ENCODE peak calls at places on chromosomes 13 and 19, in eight cellular contexts. L is uterus; Q is Caco-2; V is cardiac muscle cell; Y is pancreas; G is tibial nerve; S is hepatocyte; A is effector memory CD4-positive, alpha-beta T cell. D is an unnamed sample. For H3K4me1, the result is how much of the 10 kb centered on the place peaks cover.

GRCh38 chr13:40635315-40635995 is 31.0 kb downstream of the FOXO1 start:
- DNase-seq in L (no peak), Q (no peak), V (no peak), Y (no peak), G (no peak), S (no peak), A (no peak), D (no peak)

GRCh38 chr13:51724721-51725120 is 79.2 kb downstream of the DHRS12 start:
- DNase-seq in L (no peak), Q (no peak), V (no peak), Y (no peak), G (no peak), S (no peak), A (no peak), D (no peak)

GRCh38 chr19:49949735-49950589 is 11.0 kb downstream of the SIGLEC11 start:
- DNase-seq in L (no peak), Q (no peak), V (no peak), Y (no peak), G (no peak), S (no peak), A (no peak), D (no peak)

GRCh38 chr19:48419158-48419920 is 25.9 kb downstream of the GRIN2D start:
- DNase-seq in L (peak), Q (peak), V (peak), Y (peak), G (no peak), S (no peak), A (peak), D (no peak)

GRCh38 chr13:90197722-90198121 is 1149.8 kb upstream of the MIR17HG start:
- DNase-seq in L (no peak), Q (no peak), V (no peak), Y (no peak), G (no peak), S (no peak), A (no peak), D (no peak)

GRCh38 chr19:14443632-14444216 is 10.6 kb downstream of the PKN1 start:
- DNase-seq in L (no peak), Q (no peak), V (no peak), Y (no peak), G (no peak), S (no peak), A (no peak), D (no peak)

GRCh38 chr19:16185925-16186234 is 670 bp downstream of the FAM32A start:
- DNase-seq in L (no peak), Q (peak), V (peak), Y (no peak), G (peak), S (no peak), A (no peak), D (no peak)

GRCh38 chr13:108807841-108808240 is 178.4 kb downstream of the MYO16 start:
- DNase-seq in L (no peak), Q (no peak), V (no peak), Y (no peak), G (no peak), S (no peak), A (no peak), D (no peak)

GRCh38 chr13:44243198-44243852 is 130.3 kb upstream of the SERP2 start:
- DNase-seq in L (peak), Q (peak), V (peak), Y (no peak), G (no peak), S (peak), A (no peak), D (no peak)

GRCh38 chr13:85142351-85142750 is 656.9 kb downstream of the SLITRK6 start:
- DNase-seq in L (no peak), Q (no peak), V (no peak), Y (no peak), G (no peak), S (no peak), A (no peak), D (no peak)

GRCh38 chr13:51998723-51999471 is 12.4 kb downstream of the ATP7B start:
- DNase-seq in L (no peak), Q (peak), V (peak), Y (no peak), G (no peak), S (peak), A (no peak), D (no peak)

GRCh38 chr19:40578442-40578908 is 1.8 kb downstream of the SHKBP1 start:
- DNase-seq in L (no peak), Q (peak), V (no peak), Y (no peak), G (no peak), S (no peak), A (no peak), D (no peak)

GRCh38 chr19:29478578-29479565 is 46.9 kb upstream of the VSTM2B start:
- DNase-seq in L (no peak), Q (no peak), V (peak), Y (no peak), G (no peak), S (peak), A (no peak), D (no peak)

GRCh38 chr13:38159710-38160109 is 189.9 kb upstream of the UFM1 start:
- DNase-seq in L (no peak), Q (no peak), V (no peak), Y (no peak), G (no peak), S (no peak), A (no peak), D (no peak)

GRCh38 chr13:61286148-61286745 is 129.4 kb downstream of the PCDH20 start:
- DNase-seq in L (no peak), Q (peak), V (peak), Y (no peak), G (no peak), S (peak), A (no peak), D (no peak)

GRCh38 chr19:42092350-42092749 is 16.4 kb downstream of the ZNF574 start:
- DNase-seq in L (peak), Q (no peak), V (no peak), Y (no peak), G (no peak), S (no peak), A (no peak), D (no peak)

GRCh38 chr13:22110368-22110767 is 439.5 kb downstream of the FGF9 start:
- DNase-seq in L (no peak), Q (no peak), V (no peak), Y (peak), G (no peak), S (no peak), A (no peak), D (no peak)

GRCh38 chr13:113759525-113760137 is 605 bp downstream of the TMEM255B start:
- DNase-seq in L (peak), Q (no peak), V (peak), Y (no peak), G (no peak), S (no peak), A (no peak), D (peak)

GRCh38 chr19:40395956-40396355 is 6.0 kb upstream of the HIPK4 start:
- DNase-seq in L (no peak), Q (no peak), V (no peak), Y (no peak), G (no peak), S (no peak), A (no peak), D (no peak)

GRCh38 chr19:7863157-7863970 is 10.8 kb downstream of the PRR36 start:
- DNase-seq in L (no peak), Q (no peak), V (peak), Y (no peak), G (no peak), S (no peak), A (no peak), D (no peak)

GRCh38 chr19:37098570-37098969 is 20.3 kb downstream of the ZNF420 start:
- DNase-seq in L (no peak), Q (no peak), V (no peak), Y (no peak), G (no peak), S (no peak), A (no peak), D (no peak)

GRCh38 chr13:100392709-100393630 is 195.6 kb downstream of the GGACT start:
- DNase-seq in L (peak), Q (peak), V (peak), Y (no peak), G (peak), S (peak), A (peak), D (peak)

GRCh38 chr19:14514215-14514871 is 3.9 kb downstream of the DNAJB1 start:
- DNase-seq in L (no peak), Q (no peak), V (no peak), Y (no peak), G (no peak), S (no peak), A (no peak), D (no peak)

GRCh38 chr13:45473627-45474026 is 8.9 kb downstream of the COG3 start:
- DNase-seq in L (no peak), Q (peak), V (peak), Y (no peak), G (no peak), S (no peak), A (no peak), D (no peak)

GRCh38 chr19:41616785-41617621 is 9.9 kb downstream of the CEACAM4 start:
- DNase-seq in L (no peak), Q (no peak), V (peak), Y (no peak), G (no peak), S (peak), A (no peak), D (no peak)

GRCh38 chr13:93534181-93534700 is 307.6 kb downstream of the GPC6 start:
- DNase-seq in L (no peak), Q (no peak), V (no peak), Y (no peak), G (no peak), S (no peak), A (no peak), D (no peak)

GRCh38 chr19:38634757-38635482 is 12.5 kb upstream of the ACTN4 start:
- DNase-seq in L (peak), Q (peak), V (peak), Y (peak), G (peak), S (peak), A (peak), D (peak)

GRCh38 chr19:7540761-7541480 is 5.4 kb downstream of the PNPLA6 start:
- DNase-seq in L (no peak), Q (no peak), V (peak), Y (peak), G (no peak), S (no peak), A (no peak), D (no peak)

GRCh38 chr19:5631511-5632240 is 8.8 kb downstream of the SAFB start:
- DNase-seq in L (peak), Q (no peak), V (no peak), Y (no peak), G (no peak), S (no peak), A (no peak), D (no peak)

GRCh38 chr19:10963865-10964264 is 3.0 kb downstream of the SMARCA4 start:
- DNase-seq in L (no peak), Q (no peak), V (no peak), Y (no peak), G (no peak), S (no peak), A (no peak), D (no peak)

GRCh38 chr19:10965398-10965797 is 4.6 kb downstream of the SMARCA4 start:
- DNase-seq in L (no peak), Q (no peak), V (no peak), Y (no peak), G (no peak), S (no peak), A (no peak), D (no peak)

GRCh38 chr19:10966809-10967208 is 6.0 kb downstream of the SMARCA4 start:
- DNase-seq in L (no peak), Q (no peak), V (no peak), Y (no peak), G (no peak), S (no peak), A (no peak), D (no peak)

GRCh38 chr19:10962863-10963262 is 2.0 kb downstream of the SMARCA4 start:
- DNase-seq in L (no peak), Q (no peak), V (no peak), Y (no peak), G (no peak), S (no peak), A (no peak), D (no peak)

DNA sequence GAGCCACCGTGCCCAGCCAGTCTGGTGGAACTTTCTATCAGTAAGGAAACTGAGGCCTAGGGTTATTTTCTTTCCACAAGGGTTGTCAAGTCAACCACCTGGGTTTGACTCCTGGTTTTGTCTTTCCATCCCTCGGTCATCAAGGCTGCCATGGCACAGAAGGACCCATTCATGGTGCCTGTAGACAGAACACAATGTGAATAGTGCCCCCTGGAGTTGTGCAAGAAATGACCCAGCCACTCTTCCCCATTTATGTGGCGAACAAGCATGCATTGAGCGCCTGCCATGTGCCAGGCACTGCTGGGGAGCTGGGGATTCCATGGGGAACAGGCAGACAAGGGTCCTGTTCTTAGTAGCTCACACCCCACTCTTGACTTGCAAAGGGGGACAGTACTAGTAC is 4.1 kb downstream of the SMARCA4 start:
- DNase-seq in L (no peak), Q (no peak), V (no peak), Y (no peak), G (no peak), S (no peak), A (no peak), D (no peak)
- H3K4me1 ChIP-seq in L (under half), Q (under half), V (under half), Y (under half), G (under half), S (under half), A (under half), D (under half)

DNA sequence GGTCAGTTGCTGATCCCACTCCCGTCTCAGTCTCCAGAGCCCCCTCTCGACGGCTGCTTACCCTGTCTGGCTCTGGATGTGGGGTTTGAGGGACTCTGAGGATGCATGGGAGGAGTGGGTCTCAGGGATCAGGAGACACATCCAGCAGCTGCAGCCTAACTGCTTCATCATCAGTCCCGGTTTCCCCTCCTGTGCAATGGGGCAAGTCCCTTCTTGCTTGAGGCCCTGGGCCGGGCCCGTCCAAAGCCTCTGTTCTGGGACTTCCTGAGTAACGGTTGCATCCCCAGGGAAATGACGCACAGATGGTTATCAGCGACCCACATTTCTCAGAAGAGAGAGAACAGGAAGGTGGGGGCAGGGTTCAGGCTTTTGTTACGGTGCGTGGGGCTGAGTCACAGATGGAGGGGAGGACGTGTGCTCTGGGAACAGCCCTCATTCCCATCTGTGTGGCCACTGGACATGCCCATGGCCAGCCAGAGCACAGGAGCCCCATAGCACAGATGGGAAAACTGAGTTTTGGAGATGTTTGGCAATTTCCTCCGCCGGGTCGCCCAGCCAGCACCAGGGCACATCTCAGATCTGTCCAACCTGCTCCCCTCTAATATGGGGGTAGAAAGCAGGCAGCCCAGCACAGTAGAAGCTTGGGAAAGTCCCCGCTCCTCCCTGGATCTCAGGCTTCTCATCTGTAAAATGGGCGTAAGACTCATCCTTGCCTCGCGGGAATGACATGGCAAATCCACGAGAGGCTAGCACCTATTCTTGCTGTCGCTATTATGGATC is 19.3 kb downstream of the GNA15 start:
- DNase-seq in L (peak), Q (no peak), V (no peak), Y (no peak), G (no peak), S (no peak), A (peak), D (peak)
- H3K4me1 ChIP-seq in L (under half), Q (under half), V (under half), Y (under half), G (under half), S (under half), A (under half), D (under half)

GRCh38 chr19:35066121-35066520 is 24.6 kb downstream of the HPN start:
- DNase-seq in L (no peak), Q (no peak), V (no peak), Y (no peak), G (no peak), S (peak), A (no peak), D (no peak)
- H3K4me1 ChIP-seq in L (under half), Q (under half), V (under half), Y (under half), G (under half), S (under half), A (under half), D (under half)

DNA sequence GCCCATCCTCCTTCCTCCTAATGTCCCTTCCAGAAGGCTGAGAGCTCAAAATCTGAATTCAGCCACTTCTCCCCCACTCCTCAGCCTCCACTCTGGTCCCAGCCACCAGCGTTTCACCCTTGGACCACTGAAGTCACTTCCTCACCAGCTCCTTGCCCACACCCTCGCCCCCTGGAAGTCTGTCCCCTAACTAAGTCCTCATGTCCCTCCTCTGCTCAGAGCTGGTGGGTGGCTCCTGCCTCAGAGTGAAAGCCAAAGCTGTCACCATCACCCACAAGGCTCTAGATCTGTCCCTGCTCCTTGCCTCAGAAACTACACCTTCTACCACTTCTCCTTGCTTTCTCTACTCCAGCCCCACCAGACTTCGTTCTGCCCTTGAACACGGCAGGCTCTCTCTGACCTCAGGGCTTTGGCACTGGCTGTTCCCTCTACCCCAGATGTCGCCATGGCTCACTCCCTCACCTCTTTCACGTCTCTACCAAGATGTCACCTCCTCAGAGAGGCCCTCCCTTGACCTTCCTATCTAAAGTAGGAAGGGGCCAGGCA is 1.7 kb downstream of the ERCC1 start:
- DNase-seq in L (no peak), Q (no peak), V (no peak), Y (no peak), G (no peak), S (no peak), A (no peak), D (no peak)
- H3K4me1 ChIP-seq in L (under half), Q (under half), V (under half), Y (under half), G (under half), S (under half), A (under half), D (under half)

DNA sequence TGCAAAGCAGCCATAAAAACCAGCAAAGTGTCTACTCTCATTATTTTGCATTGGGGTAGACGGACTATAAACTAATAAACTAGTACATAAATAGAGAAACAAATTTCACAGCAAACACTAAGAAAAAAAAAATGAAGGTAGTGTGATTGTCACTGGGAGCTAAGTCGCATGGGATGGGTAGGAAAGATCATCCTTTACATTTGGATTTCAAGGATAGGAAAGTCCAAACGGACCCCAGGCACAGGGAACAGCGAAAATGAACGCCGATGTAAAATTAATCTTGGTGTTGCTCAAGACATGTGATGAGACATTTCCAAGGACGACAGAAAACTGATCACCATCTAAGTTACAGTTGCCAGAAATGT is 690 bp upstream of the SGTA start:
- DNase-seq in L (no peak), Q (no peak), V (no peak), Y (no peak), G (no peak), S (no peak), A (no peak), D (no peak)
- H3K4me1 ChIP-seq in L (under half), Q (under half), V (under half), Y (under half), G (half or more), S (under half), A (under half), D (half or more)

DNA sequence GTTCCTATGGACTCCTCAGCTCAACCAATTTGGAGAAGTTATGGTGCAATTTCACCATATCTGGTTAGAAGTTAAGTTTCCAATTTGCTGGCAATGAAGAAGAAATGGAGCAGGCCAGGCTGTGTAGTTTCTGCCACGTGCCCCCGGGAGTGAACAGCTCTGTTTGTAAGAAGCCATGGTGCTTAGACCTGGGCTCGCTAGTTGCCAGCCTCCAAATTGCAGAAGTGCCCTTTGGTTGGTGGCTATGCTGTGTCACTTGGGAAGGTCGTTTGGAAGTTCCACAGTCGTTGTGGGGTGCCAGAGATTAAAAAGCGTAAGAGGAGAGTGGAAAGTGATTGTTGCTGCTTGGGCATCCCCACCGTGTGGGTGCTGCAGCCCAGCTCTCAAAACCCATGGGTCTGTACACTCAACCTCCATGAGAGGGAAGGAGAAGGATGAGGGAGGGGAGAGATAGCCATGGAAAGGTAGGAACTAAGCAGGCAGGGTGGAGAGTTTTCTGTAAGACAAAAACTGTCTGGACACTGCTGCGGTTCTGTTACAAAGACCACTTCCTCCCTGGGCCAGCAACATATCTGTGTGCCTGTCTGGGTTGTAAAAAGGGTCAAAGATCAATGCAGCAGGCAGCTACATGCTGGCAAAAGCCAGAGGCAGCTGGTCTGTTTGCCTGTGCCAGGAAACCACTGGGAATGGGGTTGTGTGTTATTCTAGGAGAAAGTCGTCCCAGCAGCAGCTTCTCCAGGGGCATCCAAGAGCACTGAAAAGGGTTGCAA is 10.8 kb downstream of the ALOX5AP start:
- DNase-seq in L (no peak), Q (peak), V (no peak), Y (peak), G (no peak), S (peak), A (no peak), D (no peak)
- H3K4me1 ChIP-seq in L (under half), Q (under half), V (under half), Y (under half), G (under half), S (under half), A (under half), D (half or more)

GRCh38 chr19:18389736-18390074 is 3.7 kb downstream of the GDF15 start:
- DNase-seq in L (no peak), Q (no peak), V (no peak), Y (no peak), G (no peak), S (no peak), A (no peak), D (no peak)
- H3K4me1 ChIP-seq in L (under half), Q (under half), V (under half), Y (under half), G (under half), S (under half), A (under half), D (under half)